ENCODE peak calls at places on chromosome 18, in ten cellular contexts. R is activated naive CD8-positive, alpha-beta T cell treated with anti-CD3 and anti-CD28 coated beads, Interleukin-2, amount 10 ng/mL, durations not matched to agents 7 days and 5 days; A is stimulated activated naive CD4-positive, alpha-beta T cell; O is ovary; P is endothelial cell; Q is AG20443; J is A172; D is NCI-H2029; C is astrocyte; I is T-helper 2 cell. Y is an unnamed sample.

GRCh38 chr18:3814840-3815239 is 364.9 kb downstream of the TGIF1 start:
- DNase-seq in R (no peak), A (no peak), O (no peak), P (no peak), Q (no peak), J (no peak), D (no peak), C (peak; percentile 54), I (no peak), Y (no peak)

GRCh38 chr18:46518438-46518837 is 138.6 kb downstream of the LOXHD1 start:
- DNase-seq in R (no peak), A (no peak), O (no peak), P (no peak), Q (no peak), J (no peak), D (no peak), C (no peak), I (no peak), Y (no peak)

GRCh38 chr18:77066689-77067088 is 65.9 kb downstream of the MBP start:
- DNase-seq in R (no peak), A (no peak), O (no peak), P (no peak), Q (no peak), J (no peak), D (no peak), C (no peak), I (no peak), Y (peak; percentile 36)

GRCh38 chr18:34544930-34545329 is 165.2 kb upstream of the DTNA start:
- DNase-seq in R (no peak), A (no peak), O (no peak), P (no peak), Q (no peak), J (no peak), D (peak; percentile 5), C (no peak), I (no peak), Y (no peak)

GRCh38 chr18:6069103-6069502 is 173.8 kb upstream of the TMEM200C start:
- DNase-seq in R (no peak), A (no peak), O (no peak), P (no peak), Q (no peak), J (no peak), D (no peak), C (no peak), I (no peak), Y (no peak)

GRCh38 chr18:369224-370010 is 101.6 kb upstream of the THOC1 start:
- DNase-seq in R (no peak), A (no peak), O (no peak), P (no peak), Q (no peak), J (no peak), D (no peak), C (peak; percentile 10), I (no peak), Y (no peak)

GRCh38 chr18:3703732-3704176 is 253.8 kb downstream of the TGIF1 start:
- DNase-seq in R (no peak), A (no peak), O (peak; percentile 63), P (peak; percentile 62), Q (peak; percentile 77), J (peak; percentile 54), D (no peak), C (peak; percentile 52), I (no peak), Y (peak; percentile 66)

GRCh38 chr18:21134895-21135294 is 23.3 kb upstream of the ROCK1 start:
- DNase-seq in R (no peak), A (no peak), O (no peak), P (no peak), Q (no peak), J (no peak), D (no peak), C (no peak), I (no peak), Y (no peak)

GRCh38 chr18:80171190-80171872 is 62.3 kb downstream of the ADNP2 start:
- DNase-seq in R (peak; percentile 76), A (no peak), O (peak; percentile 82), P (peak; percentile 71), Q (peak; percentile 73), J (peak; percentile 7), D (no peak), C (peak; percentile 83), I (no peak), Y (peak; percentile 58)

GRCh38 chr18:49238433-49239042 is 221.9 kb downstream of the DYM start:
- DNase-seq in R (no peak), A (no peak), O (no peak), P (peak; percentile 40), Q (peak; percentile 19), J (peak; percentile 15), D (no peak), C (no peak), I (no peak), Y (no peak)

GRCh38 chr18:58674863-58675472 is 3.7 kb downstream of the MALT1 start:
- DNase-seq in R (no peak), A (no peak), O (no peak), P (no peak), Q (no peak), J (no peak), D (no peak), C (peak; percentile 59), I (no peak), Y (no peak)

GRCh38 chr18:54284967-54285785 is 15.9 kb downstream of the POLI start:
- DNase-seq in R (no peak), A (no peak), O (no peak), P (no peak), Q (peak; percentile 87), J (peak; percentile 29), D (no peak), C (peak; percentile 67), I (no peak), Y (no peak)

GRCh38 chr18:12403601-12404506 is 3.9 kb upstream of the PRELID3A start:
- DNase-seq in R (no peak), A (no peak), O (no peak), P (no peak), Q (peak; percentile 76), J (peak; percentile 89), D (no peak), C (peak; percentile 86), I (no peak), Y (no peak)

GRCh38 chr18:7202119-7202680 is 28.7 kb upstream of the LRRC30 start:
- DNase-seq in R (no peak), A (no peak), O (no peak), P (no peak), Q (no peak), J (no peak), D (no peak), C (no peak), I (no peak), Y (no peak)